ENCODE peak calls at places on chromosome 9, in seven cellular contexts. V is A549, D is cardiac fibroblast, F is body of pancreas, I is mucosa of descending colon, X is GM10248, M is RWPE1. G is an unnamed sample.

GRCh38 chr9:130542457-130543228 is 36.7 kb upstream of the FUBP3 start:
- DNase-seq in M (peak), I (no peak), V (peak), F (no peak), D (peak), X (no peak), G (no peak)

GRCh38 chr9:138057726-138058125 is 180.1 kb downstream of the CACNA1B start:
- DNase-seq in I (no peak), V (no peak), F (no peak), D (no peak), M (no peak), X (no peak), G (no peak)

GRCh38 chr9:93419023-93419422 is 32.5 kb upstream of the FAM120A start:
- DNase-seq in M (no peak), X (no peak), F (no peak), I (no peak), D (no peak), V (no peak), G (no peak)

GRCh38 chr9:16864741-16865434 is 5.6 kb downstream of the BNC2 start:
- DNase-seq in X (no peak), M (no peak), I (no peak), V (no peak), F (no peak), D (peak), G (no peak)

GRCh38 chr9:136019681-136020060 is 58.5 kb upstream of the UBAC1 start:
- DNase-seq in I (no peak), X (no peak), V (no peak), M (no peak), D (no peak), F (no peak), G (no peak)

GRCh38 chr9:99253772-99254431 is 31.8 kb downstream of the SEC61B start:
- DNase-seq in M (no peak), F (no peak), I (peak), X (peak), D (no peak), V (no peak), G (no peak)

GRCh38 chr9:71403106-71403505 is 281.7 kb upstream of the TRPM3 start:
- DNase-seq in D (no peak), F (no peak), V (no peak), M (no peak), I (no peak), X (no peak), G (no peak)

GRCh38 chr9:1001838-1002237 is 25.4 kb downstream of the DMRT3 start:
- DNase-seq in D (no peak), V (no peak), X (no peak), M (no peak), I (no peak), F (no peak), G (no peak)

GRCh38 chr9:136438548-136438908 is 1.1 kb downstream of the INPP5E start:
- DNase-seq in X (no peak), M (no peak), I (no peak), F (no peak), D (no peak), V (no peak), G (no peak)

GRCh38 chr9:93111001-93111370 is 15.0 kb downstream of the CARD19 start:
- DNase-seq in F (peak), X (no peak), D (no peak), V (no peak), I (peak), M (no peak), G (no peak)

GRCh38 chr9:130537346-130538050 is 41.9 kb upstream of the FUBP3 start:
- DNase-seq in F (no peak), D (peak), M (peak), X (no peak), V (no peak), I (no peak), G (no peak)

GRCh38 chr9:109857337-109857736 is 77.3 kb downstream of the PALM2AKAP2 start:
- DNase-seq in V (no peak), F (no peak), D (no peak), M (no peak), X (no peak), I (no peak), G (peak)

GRCh38 chr9:109856785-109857184 is 76.8 kb downstream of the PALM2AKAP2 start:
- DNase-seq in M (no peak), X (no peak), V (no peak), I (no peak), D (peak), F (peak), G (no peak)

GRCh38 chr9:109861499-109861898 is 81.5 kb downstream of the PALM2AKAP2 start:
- DNase-seq in F (no peak), I (no peak), X (no peak), D (peak), V (no peak), M (no peak), G (peak)

GRCh38 chr9:109861918-109862317 is 81.9 kb downstream of the PALM2AKAP2 start:
- DNase-seq in V (no peak), I (no peak), X (no peak), F (no peak), M (no peak), D (peak), G (no peak)

GRCh38 chr9:109859447-109859846 is 79.4 kb downstream of the PALM2AKAP2 start:
- DNase-seq in V (no peak), D (no peak), M (no peak), I (no peak), X (no peak), F (no peak), G (no peak)
- TF ChIP-seq CTCF in V (no peak), D (peak), M (peak), I (no peak), X (peak), F (no peak), G (peak)

DNA sequence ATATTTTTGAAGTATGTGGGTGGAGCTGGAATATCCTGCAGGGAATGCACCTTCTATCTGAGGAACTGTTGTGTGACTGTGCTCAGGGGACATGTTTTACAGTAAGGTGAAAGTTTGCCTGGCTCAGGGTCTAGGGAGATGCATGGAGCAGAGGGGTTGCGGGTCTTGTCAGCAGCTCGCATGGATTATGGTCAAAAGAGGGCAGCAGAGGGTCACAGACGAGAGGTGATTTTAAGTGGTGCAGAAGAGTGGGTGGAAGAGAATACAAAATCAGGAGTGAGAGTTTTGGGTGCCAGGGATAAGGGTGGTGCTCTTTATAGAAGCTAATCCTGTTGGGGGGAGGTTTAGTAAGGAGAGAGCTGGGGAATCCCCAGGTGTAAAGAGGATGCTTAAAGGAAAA is 53.5 kb upstream of the GRIN3A start:
- DNase-seq in M (peak), D (no peak), V (peak), F (peak), X (no peak), I (peak), G (no peak)
- TF ChIP-seq CTCF in M (peak), D (peak), V (peak), F (peak), X (peak), I (peak), G (peak)

GRCh38 chr9:36914212-36914577 is 119.9 kb downstream of the PAX5 start:
- DNase-seq in V (no peak), M (no peak), D (no peak), I (no peak), X (no peak), F (no peak), G (no peak)
- TF ChIP-seq CTCF in V (no peak), M (peak), D (no peak), I (no peak), X (no peak), F (no peak), G (no peak)

GRCh38 chr9:114914139-114914538 is 16.3 kb downstream of the TNFSF8 start:
- DNase-seq in F (no peak), M (no peak), V (no peak), X (no peak), D (peak), I (no peak), G (no peak)
- TF ChIP-seq CTCF in F (no peak), M (no peak), V (no peak), X (no peak), D (peak), I (no peak), G (peak)

DNA sequence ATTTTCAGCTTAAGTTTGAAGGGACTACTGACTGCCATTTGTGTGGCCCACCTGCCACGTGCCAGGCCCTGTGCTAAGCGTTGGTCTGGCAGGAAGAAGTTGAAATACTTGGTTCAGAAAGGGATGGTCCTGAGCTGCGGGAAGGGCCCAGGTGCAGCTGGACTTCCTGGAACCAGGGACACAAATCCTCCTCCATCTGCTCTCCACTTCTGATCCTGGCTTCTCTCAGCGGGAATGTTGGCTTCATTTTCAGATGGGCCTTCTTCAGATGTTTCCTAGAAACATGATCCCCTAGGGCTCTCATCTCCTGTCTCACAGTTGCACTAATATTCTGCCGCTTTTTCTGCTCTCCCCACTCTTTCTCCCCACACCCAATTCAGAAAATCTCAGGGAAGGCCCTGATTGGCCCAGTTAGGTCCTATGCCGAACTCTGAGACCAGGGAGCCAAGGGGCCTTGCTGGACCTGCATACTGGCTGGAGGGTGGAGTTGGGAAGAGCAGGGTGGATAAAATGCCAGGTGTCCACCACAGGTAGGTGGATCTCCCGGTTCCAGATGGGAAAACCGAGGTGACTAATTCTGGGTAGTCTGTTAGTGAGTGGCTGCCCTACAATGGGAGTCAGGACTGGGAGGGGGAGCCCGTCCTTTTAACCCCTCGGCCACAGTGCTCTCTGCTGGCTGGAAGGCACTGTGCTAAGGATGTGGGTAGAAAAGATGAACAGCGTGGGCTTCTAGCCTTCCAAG is 19.4 kb downstream of the PSAT1 start:
- DNase-seq in V (no peak), D (no peak), I (no peak), F (no peak), M (no peak), X (no peak), G (no peak)
- TF ChIP-seq CTCF in V (no peak), D (no peak), I (no peak), F (no peak), M (no peak), X (no peak), G (no peak)

GRCh38 chr9:89477811-89478583 is 19.9 kb downstream of the SEMA4D start:
- DNase-seq in X (no peak), M (peak), V (no peak), F (peak), I (peak), D (peak), G (no peak)
- TF ChIP-seq CTCF in X (no peak), M (no peak), V (no peak), F (no peak), I (no peak), D (no peak), G (no peak)

GRCh38 chr9:86778761-86779160 is 168.5 kb downstream of the GAS1 start:
- DNase-seq in V (no peak), F (no peak), I (no peak), M (no peak), X (no peak), D (no peak), G (no peak)

GRCh38 chr9:86772289-86772982 is 174.9 kb downstream of the GAS1 start:
- DNase-seq in M (no peak), V (no peak), F (no peak), X (no peak), I (no peak), D (peak), G (no peak)

GRCh38 chr9:86773437-86773836 is 173.9 kb downstream of the GAS1 start:
- DNase-seq in X (no peak), I (no peak), M (no peak), F (no peak), D (no peak), V (no peak), G (no peak)

GRCh38 chr9:86774101-86774500 is 173.2 kb downstream of the GAS1 start:
- DNase-seq in X (no peak), D (no peak), V (no peak), M (no peak), F (no peak), I (no peak), G (no peak)

DNA sequence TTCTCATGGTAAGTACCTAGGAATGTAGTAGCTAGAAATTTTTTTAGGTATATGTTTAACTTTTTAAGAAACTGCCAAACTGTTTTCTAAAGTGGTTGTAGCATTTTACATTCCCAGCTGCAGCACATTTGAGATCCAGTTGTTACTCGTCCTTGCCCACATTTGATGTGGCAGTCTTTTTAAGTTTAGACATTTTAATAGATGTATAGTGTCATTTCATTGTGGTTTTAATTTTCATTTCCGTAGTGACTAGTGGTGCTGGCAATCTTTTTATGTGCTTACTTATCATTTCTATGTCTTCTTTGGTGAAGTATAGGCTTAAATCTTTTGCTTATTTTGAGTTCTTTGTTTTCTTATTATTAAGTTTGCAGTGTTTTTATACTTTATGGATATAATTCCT is 171.6 kb downstream of the GAS1 start:
- DNase-seq in D (no peak), F (no peak), I (no peak), M (no peak), V (no peak), X (no peak), G (no peak)
- TF ChIP-seq CTCF in D (no peak), F (no peak), I (no peak), M (no peak), V (no peak), X (no peak), G (no peak)

GRCh38 chr9:125745682-125746016 is 1.5 kb upstream of the PBX3 start:
- DNase-seq in X (no peak), I (no peak), M (no peak), F (no peak), V (no peak), D (no peak), G (no peak)

GRCh38 chr9:125746017-125746773 is 978 bp upstream of the PBX3 start:
- DNase-seq in X (peak), V (peak), I (peak), F (peak), M (peak), D (peak), G (peak)

GRCh38 chr9:125747053-125747764 is at the start of gene PBX3:
- DNase-seq in X (peak), F (peak), D (peak), I (peak), V (peak), M (peak), G (no peak)

GRCh38 chr9:125747765-125748510 is 765 bp downstream of the PBX3 start:
- DNase-seq in X (peak), V (peak), D (peak), M (peak), F (peak), I (peak), G (no peak)

DNA sequence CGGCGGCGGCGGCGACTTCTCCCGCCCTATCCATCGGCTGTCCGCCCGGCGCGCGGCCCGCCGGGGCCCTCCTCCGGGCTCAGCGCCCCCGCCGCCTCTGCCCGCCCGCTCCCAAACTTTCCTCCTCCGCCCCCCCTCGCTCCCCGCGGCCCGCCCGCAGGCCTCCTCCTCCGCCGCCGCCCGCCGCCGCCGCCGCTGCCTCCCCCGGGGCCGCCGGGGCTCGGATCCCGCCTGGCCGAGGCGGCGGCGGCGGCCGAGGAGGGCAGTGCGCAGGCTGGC is 460 bp upstream of the PBX3 start:
- DNase-seq in D (no peak), V (no peak), X (no peak), F (no peak), M (no peak), I (no peak), G (no peak)
- TF ChIP-seq CTCF in D (no peak), V (no peak), X (no peak), F (no peak), M (no peak), I (no peak), G (no peak)

GRCh38 chr9:132697230-132697629 is 27.0 kb downstream of the GTF3C4 start:
- DNase-seq in X (no peak), V (peak), F (no peak), D (no peak), I (no peak), M (no peak), G (no peak)

GRCh38 chr9:132699926-132700325 is 29.7 kb downstream of the GTF3C4 start:
- DNase-seq in D (no peak), I (no peak), M (no peak), F (no peak), X (no peak), V (no peak), G (peak)

GRCh38 chr9:132698989-132699388 is 28.7 kb downstream of the GTF3C4 start:
- DNase-seq in I (no peak), V (no peak), D (peak), F (peak), M (no peak), X (no peak), G (no peak)

DNA sequence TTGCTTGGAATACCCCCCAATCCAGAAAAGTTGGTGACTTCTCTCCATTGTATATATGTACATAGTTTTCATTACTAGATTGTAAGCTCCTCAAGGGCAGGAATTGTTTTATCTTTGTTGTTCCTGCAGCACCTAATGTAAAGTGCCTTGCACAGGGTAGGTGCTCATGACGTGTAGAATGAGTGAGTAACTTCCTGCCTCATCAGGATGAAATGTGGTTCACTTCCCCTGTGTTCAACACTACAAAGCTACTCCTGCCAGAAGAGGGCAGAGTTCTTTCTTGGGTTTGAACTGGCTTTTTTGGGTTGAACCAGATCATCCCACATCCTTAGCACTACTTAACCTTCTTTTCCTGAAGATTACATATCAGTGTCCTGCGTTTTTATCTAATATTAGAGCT is 23.9 kb downstream of the GTF3C4 start:
- DNase-seq in V (no peak), D (peak), F (no peak), X (no peak), M (no peak), I (no peak), G (no peak)
- TF ChIP-seq CTCF in V (no peak), D (peak), F (no peak), X (peak), M (no peak), I (no peak), G (no peak)